ENCODE peak calls at places on chromosomes 6 and 20, in nine cellular contexts. R, D, X, S, E, Z, W, O and Q are unnamed samples.

GRCh38 chr6:42013134-42013516 is 37.2 kb upstream of the TAF8 start:
- DNase-seq in W (no peak), X (no peak), O (no peak), E (no peak), Z (no peak), D (peak; percentile 64), R (no peak), S (no peak), Q (no peak)

GRCh38 chr6:52994789-52995078 is 350 bp downstream of the GSTA4 start:
- DNase-seq in W (peak; percentile 39), E (peak; percentile 58), S (no peak), Z (peak; percentile 27), O (peak; percentile 49), D (no peak), R (peak; percentile 73), X (peak; percentile 59), Q (peak; percentile 59)

GRCh38 chr6:7541175-7542064 is at the start of gene DSP:
- DNase-seq in D (peak; percentile 83), O (peak; percentile 88), X (peak; percentile 18), R (peak; percentile 93), S (peak; percentile 48), E (peak; percentile 91), W (peak; percentile 63), Z (peak; percentile 68), Q (no peak)

GRCh38 chr20:45088247-45088646 is 12.7 kb downstream of the KCNS1 start:
- DNase-seq in E (no peak), W (no peak), O (no peak), Z (no peak), D (peak; percentile 98), S (no peak), R (no peak), X (no peak), Q (no peak)

GRCh38 chr20:3613821-3614440 is 49.3 kb downstream of the GFRA4 start:
- DNase-seq in E (no peak), D (peak; percentile 78), W (no peak), O (no peak), R (no peak), X (no peak), S (no peak), Z (no peak), Q (no peak)

GRCh38 chr20:17525650-17526049 is 5.5 kb downstream of the BFSP1 start:
- DNase-seq in E (peak; percentile 45), R (no peak), W (peak; percentile 40), S (peak; percentile 58), X (peak; percentile 55), D (no peak), Z (no peak), O (peak; percentile 40), Q (no peak)

GRCh38 chr6:8182209-8182845 is 80.0 kb upstream of the EEF1E1 start:
- DNase-seq in W (no peak), D (peak; percentile 39), Z (no peak), X (no peak), E (no peak), R (no peak), O (no peak), S (no peak), Q (no peak)

GRCh38 chr6:130033999-130034814 is 15.8 kb downstream of the L3MBTL3 start:
- DNase-seq in O (no peak), X (no peak), R (no peak), S (peak; percentile 79), E (no peak), D (peak; percentile 28), W (no peak), Z (no peak), Q (no peak)

GRCh38 chr6:52352239-52353008 is 9.5 kb upstream of the PAQR8 start:
- DNase-seq in E (no peak), R (no peak), D (peak; percentile 86), O (peak; percentile 41), S (peak; percentile 82), W (peak; percentile 39), X (peak; percentile 85), Z (no peak), Q (no peak)

GRCh38 chr6:56482525-56482924 is 160.2 kb downstream of the DST start:
- DNase-seq in W (no peak), D (no peak), O (peak; percentile 47), S (no peak), R (peak; percentile 26), E (no peak), X (no peak), Z (no peak), Q (no peak)

GRCh38 chr20:16764560-16764959 is 16.4 kb downstream of the OTOR start:
- DNase-seq in S (no peak), X (no peak), Z (no peak), W (no peak), O (no peak), D (no peak), E (no peak), R (no peak), Q (no peak)

GRCh38 chr20:23680151-23680550 is 8.7 kb downstream of the CST4 start:
- DNase-seq in D (no peak), R (no peak), S (no peak), X (no peak), O (no peak), E (no peak), Z (no peak), W (peak; percentile 28), Q (no peak)

GRCh38 chr6:155985660-155986138 is 530.1 kb upstream of the NOX3 start:
- DNase-seq in S (no peak), D (no peak), W (no peak), Z (peak; percentile 35), R (no peak), E (no peak), X (peak; percentile 24), O (no peak), Q (no peak)

GRCh38 chr20:51752343-51752951 is 15.7 kb downstream of the ATP9A start:
- DNase-seq in R (no peak), E (no peak), O (no peak), W (no peak), D (peak; percentile 67), Z (no peak), S (no peak), X (peak; percentile 56), Q (no peak)

GRCh38 chr6:20001286-20001685 is 164.1 kb downstream of the ID4 start:
- DNase-seq in Z (no peak), D (no peak), W (no peak), S (no peak), R (no peak), O (no peak), X (no peak), E (no peak), Q (no peak)

GRCh38 chr6:9690388-9690787 is 724.5 kb downstream of the TFAP2A start:
- DNase-seq in R (no peak), E (no peak), X (no peak), O (no peak), S (no peak), D (no peak), W (no peak), Z (no peak), Q (no peak)

GRCh38 chr6:106628658-106629102 is 618 bp downstream of the RTN4IP1 start:
- DNase-seq in S (no peak), O (peak; percentile 28), Z (no peak), X (no peak), W (no peak), E (peak; percentile 3), R (no peak), D (no peak), Q (no peak)

GRCh38 chr6:106630366-106630765 is 988 bp downstream of the QRSL1 start:
- DNase-seq in Z (no peak), X (no peak), R (no peak), E (no peak), D (no peak), S (no peak), W (no peak), O (no peak), Q (no peak)

GRCh38 chr6:106629103-106629858 is at the start of the genes QRSL1 and RTN4IP1:
- DNase-seq in O (peak; percentile 91), Z (peak; percentile 78), D (peak; percentile 96), E (peak; percentile 93), R (peak; percentile 87), X (peak; percentile 95), S (peak; percentile 86), W (peak; percentile 89), Q (peak; percentile 92)

GRCh38 chr6:106629859-106630163 is 433 bp downstream of the QRSL1 start:
- DNase-seq in O (no peak), S (no peak), W (no peak), Z (no peak), D (no peak), E (no peak), X (no peak), R (no peak), Q (no peak)

GRCh38 chr6:106631356-106631755 is 2.0 kb downstream of the QRSL1 start:
- DNase-seq in W (no peak), E (no peak), O (no peak), R (no peak), X (no peak), Z (no peak), S (no peak), D (no peak), Q (no peak)
- H3K4me3 ChIP-seq in W (no peak overlapping the region), E (no peak overlapping the region), O (no peak overlapping the region), R (no peak overlapping the region), X (no peak overlapping the region), Z (no peak overlapping the region), S (no peak overlapping the region), D (no peak overlapping the region), Q (no peak overlapping the region)

GRCh38 chr6:3746119-3746691 is 5.3 kb downstream of the PXDC1 start:
- DNase-seq in Z (no peak), E (peak; percentile 21), S (no peak), D (no peak), X (no peak), R (no peak), W (no peak), O (no peak), Q (peak; percentile 51)
- H3K4me1 ChIP-seq in Z (peaks cover 98% of the 10 kb centered on the region), E (peaks cover 9% of the 10 kb centered on the region), S (peaks cover 46% of the 10 kb centered on the region), D (peaks cover 76% of the 10 kb centered on the region), X (peaks cover 50% of the 10 kb centered on the region), R (peaks cover 24% of the 10 kb centered on the region), W (peaks cover 23% of the 10 kb centered on the region), O (peaks cover 7% of the 10 kb centered on the region), Q (no peaks in the 10 kb centered on the region)

GRCh38 chr6:157240059-157240959 is 83.0 kb downstream of the TMEM242 start:
- DNase-seq in S (no peak), X (peak; percentile 65), D (no peak), R (peak; percentile 75), E (no peak), O (peak; percentile 71), Z (no peak), W (no peak), Q (peak; percentile 93)
- H3K36me3 ChIP-seq in S (no peaks in the 10 kb centered on the region), X (no peaks in the 10 kb centered on the region), D (no peaks in the 10 kb centered on the region), R (no peaks in the 10 kb centered on the region), E (no peaks in the 10 kb centered on the region), O (no peaks in the 10 kb centered on the region), Z (no peaks in the 10 kb centered on the region), W (no peaks in the 10 kb centered on the region), Q (no peaks in the 10 kb centered on the region)

DNA sequence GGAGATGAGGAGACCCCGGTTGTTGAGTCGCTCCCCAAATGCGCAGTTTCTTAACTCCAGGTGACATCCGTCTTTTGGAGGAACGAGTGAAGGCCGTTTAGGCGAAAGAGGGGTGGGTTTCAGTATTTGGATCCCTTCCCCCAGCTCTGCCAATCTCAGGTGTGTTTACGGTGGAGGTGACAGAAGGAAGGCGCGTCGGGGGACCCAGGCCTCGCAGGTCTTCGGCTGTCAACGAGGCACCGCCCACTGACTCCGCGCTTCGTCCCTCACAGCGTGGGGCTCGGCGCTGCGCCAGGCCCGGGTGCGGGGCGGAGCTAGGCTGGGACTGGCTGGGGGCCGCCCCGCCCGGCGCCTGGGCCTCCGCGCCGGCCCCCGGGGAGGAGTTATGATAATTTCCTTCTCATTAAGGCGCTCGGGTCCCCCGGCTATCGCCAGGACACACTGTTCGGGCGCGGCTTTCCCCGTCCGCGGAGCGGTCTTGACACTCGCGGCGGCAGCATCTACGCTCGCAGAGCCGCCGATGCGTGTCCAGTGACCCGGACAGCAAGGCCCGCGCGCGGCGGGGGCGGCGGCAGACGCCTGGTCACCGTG is at the start of gene TFAP2C:
- DNase-seq in W (peak; percentile 81), X (peak; percentile 76), S (peak; percentile 54), E (peak; percentile 91), D (peak; percentile 89), Z (peak; percentile 59), O (peak; percentile 86), R (peak; percentile 90), Q (peak; percentile 81)
- H3K4me3 ChIP-seq in W (peak within 1 kb of the TSS; percentile 46), X (peak within 1 kb of the TSS; percentile 38), S (peak within 1 kb of the TSS; percentile 61), E (peak within 1 kb of the TSS; percentile 35), D (peak within 1 kb of the TSS; percentile 37), Z (peak within 1 kb of the TSS; percentile 68), O (peak within 1 kb of the TSS; percentile 46), R (no peak within 1 kb of the TSS), Q (peak within 1 kb of the TSS; percentile 0)